ENCODE peak calls at places on chromosomes 4 and X, in six cellular contexts. One of them, this sample, is unnamed.

GRCh38 chr4:138275946-138276621 is 33.9 kb upstream of the SLC7A11 start:
- DNase-seq in Panc1: no peak
- DNase-seq in progenitor cell of endocrine pancreas: no peak
- DNase-seq in neural crest cell: no peak
- DNase-seq in AG09319: peak; percentile 79
- DNase-seq in lung: no peak
- DNase-seq in this sample: no peak

GRCh38 chr4:8235224-8235623 is 34.3 kb upstream of the HTRA3 start:
- DNase-seq in Panc1: no peak
- DNase-seq in progenitor cell of endocrine pancreas: no peak
- DNase-seq in neural crest cell: no peak
- DNase-seq in AG09319: no peak
- DNase-seq in lung: no peak
- DNase-seq in this sample: no peak

GRCh38 chrX:24862343-24862742 is 153.4 kb downstream of the ARX start:
- DNase-seq in Panc1: no peak
- DNase-seq in progenitor cell of endocrine pancreas: no peak
- DNase-seq in neural crest cell: no peak
- DNase-seq in AG09319: peak; percentile 11
- DNase-seq in lung: no peak
- DNase-seq in this sample: no peak

GRCh38 chr4:144663852-144664488 is 18.0 kb downstream of the HHIP start:
- DNase-seq in Panc1: no peak
- DNase-seq in progenitor cell of endocrine pancreas: no peak
- DNase-seq in neural crest cell: no peak
- DNase-seq in AG09319: no peak
- DNase-seq in lung: no peak
- DNase-seq in this sample: no peak

GRCh38 chr4:65482410-65482809 is 187.9 kb downstream of the EPHA5 start:
- DNase-seq in Panc1: no peak
- DNase-seq in progenitor cell of endocrine pancreas: no peak
- DNase-seq in neural crest cell: no peak
- DNase-seq in AG09319: no peak
- DNase-seq in lung: no peak
- DNase-seq in this sample: no peak

GRCh38 chrX:35380808-35381700 is 417.1 kb upstream of the MAGEB16 start:
- DNase-seq in Panc1: peak; percentile 13
- DNase-seq in progenitor cell of endocrine pancreas: no peak
- DNase-seq in neural crest cell: no peak
- DNase-seq in AG09319: no peak
- DNase-seq in lung: no peak
- DNase-seq in this sample: no peak

GRCh38 chr4:74095886-74096264 is 3.1 kb downstream of the CXCL2 start:
- DNase-seq in Panc1: no peak
- DNase-seq in progenitor cell of endocrine pancreas: no peak
- DNase-seq in neural crest cell: no peak
- DNase-seq in AG09319: no peak
- DNase-seq in lung: no peak
- DNase-seq in this sample: no peak

GRCh38 chr4:173074501-173074946 is 94.1 kb upstream of the GALNT7 start:
- DNase-seq in Panc1: peak; percentile 13
- DNase-seq in progenitor cell of endocrine pancreas: no peak
- DNase-seq in neural crest cell: no peak
- DNase-seq in AG09319: peak; percentile 5
- DNase-seq in lung: no peak
- DNase-seq in this sample: no peak

GRCh38 chrX:68822641-68823410 is 6.0 kb upstream of the EFNB1 start:
- DNase-seq in Panc1: no peak
- DNase-seq in progenitor cell of endocrine pancreas: no peak
- DNase-seq in neural crest cell: peak; percentile 38
- DNase-seq in AG09319: peak; percentile 20
- DNase-seq in lung: no peak
- DNase-seq in this sample: peak; percentile 29

GRCh38 chrX:135531813-135532212 is 11.4 kb downstream of the INTS6L start:
- DNase-seq in Panc1: no peak
- DNase-seq in progenitor cell of endocrine pancreas: no peak
- DNase-seq in neural crest cell: no peak
- DNase-seq in AG09319: no peak
- DNase-seq in lung: no peak
- DNase-seq in this sample: no peak

GRCh38 chr4:98092833-98093439 is 50.3 kb downstream of the STPG2 start:
- DNase-seq in Panc1: no peak
- DNase-seq in progenitor cell of endocrine pancreas: no peak
- DNase-seq in neural crest cell: no peak
- DNase-seq in AG09319: no peak
- DNase-seq in lung: no peak
- DNase-seq in this sample: no peak

GRCh38 chr4:170167678-170168077 is 77.9 kb upstream of the AADAT start:
- DNase-seq in Panc1: no peak
- DNase-seq in progenitor cell of endocrine pancreas: no peak
- DNase-seq in neural crest cell: no peak
- DNase-seq in AG09319: no peak
- DNase-seq in lung: no peak
- DNase-seq in this sample: no peak

GRCh38 chrX:132532955-132533354 is 44.1 kb upstream of the MBNL3 start:
- DNase-seq in Panc1: no peak
- DNase-seq in progenitor cell of endocrine pancreas: no peak
- DNase-seq in neural crest cell: no peak
- DNase-seq in AG09319: no peak
- DNase-seq in lung: no peak
- DNase-seq in this sample: no peak

GRCh38 chrX:31213941-31214340 is 142.1 kb upstream of the FTHL17 start:
- DNase-seq in Panc1: no peak
- DNase-seq in progenitor cell of endocrine pancreas: no peak
- DNase-seq in neural crest cell: no peak
- DNase-seq in AG09319: no peak
- DNase-seq in lung: no peak
- DNase-seq in this sample: peak; percentile 3

GRCh38 chrX:46328133-46328532 is 217.1 kb downstream of the ZNF674 start:
- DNase-seq in Panc1: no peak
- DNase-seq in progenitor cell of endocrine pancreas: no peak
- DNase-seq in neural crest cell: no peak
- DNase-seq in AG09319: no peak
- DNase-seq in lung: no peak
- DNase-seq in this sample: no peak

GRCh38 chr4:76341063-76341462 is 34.5 kb downstream of the STBD1 start:
- DNase-seq in Panc1: no peak
- DNase-seq in progenitor cell of endocrine pancreas: no peak
- DNase-seq in neural crest cell: no peak
- DNase-seq in AG09319: no peak
- DNase-seq in lung: no peak
- DNase-seq in this sample: no peak

GRCh38 chrX:41033299-41033698 is 51.9 kb upstream of the USP9X start:
- DNase-seq in Panc1: no peak
- DNase-seq in progenitor cell of endocrine pancreas: no peak
- DNase-seq in neural crest cell: no peak
- DNase-seq in AG09319: no peak
- DNase-seq in lung: no peak
- DNase-seq in this sample: no peak

GRCh38 chrX:76454456-76454927 is 27.0 kb downstream of the MAGEE1 start:
- DNase-seq in Panc1: peak; percentile 30
- DNase-seq in progenitor cell of endocrine pancreas: no peak
- DNase-seq in neural crest cell: no peak
- DNase-seq in AG09319: no peak
- DNase-seq in lung: no peak
- DNase-seq in this sample: peak; percentile 3

GRCh38 chrX:24285082-24285481 is 28.8 kb downstream of the SUPT20HL2 start:
- DNase-seq in Panc1: no peak
- DNase-seq in progenitor cell of endocrine pancreas: no peak
- DNase-seq in neural crest cell: no peak
- DNase-seq in AG09319: no peak
- DNase-seq in lung: no peak
- DNase-seq in this sample: no peak

GRCh38 chr4:39699676-39700409 is 1.9 kb downstream of the UBE2K start:
- DNase-seq in Panc1: no peak
- DNase-seq in progenitor cell of endocrine pancreas: no peak
- DNase-seq in neural crest cell: no peak
- DNase-seq in AG09319: no peak
- DNase-seq in lung: no peak
- DNase-seq in this sample: no peak

GRCh38 chr4:120842046-120842445 is 80.5 kb downstream of the PRDM5 start:
- DNase-seq in Panc1: no peak
- DNase-seq in progenitor cell of endocrine pancreas: no peak
- DNase-seq in neural crest cell: no peak
- DNase-seq in AG09319: no peak
- DNase-seq in lung: no peak
- DNase-seq in this sample: no peak

GRCh38 chr4:2910409-2910808 is 52.8 kb downstream of the NOP14 start:
- DNase-seq in Panc1: no peak
- DNase-seq in progenitor cell of endocrine pancreas: no peak
- DNase-seq in neural crest cell: no peak
- DNase-seq in AG09319: no peak
- DNase-seq in lung: no peak
- DNase-seq in this sample: no peak

GRCh38 chr4:102104278-102104677 is 241.0 kb downstream of the SLC39A8 start:
- DNase-seq in Panc1: no peak
- DNase-seq in progenitor cell of endocrine pancreas: no peak
- DNase-seq in neural crest cell: no peak
- DNase-seq in AG09319: no peak
- DNase-seq in lung: no peak
- DNase-seq in this sample: no peak

GRCh38 chrX:54473993-54474859 is 21.8 kb downstream of the FGD1 start:
- DNase-seq in Panc1: no peak
- DNase-seq in progenitor cell of endocrine pancreas: no peak
- DNase-seq in neural crest cell: no peak
- DNase-seq in AG09319: no peak
- DNase-seq in lung: no peak
- DNase-seq in this sample: no peak

GRCh38 chrX:70762285-70762684 is 146.2 kb downstream of the TEX11 start:
- DNase-seq in Panc1: no peak
- DNase-seq in progenitor cell of endocrine pancreas: no peak
- DNase-seq in neural crest cell: no peak
- DNase-seq in AG09319: no peak
- DNase-seq in lung: no peak
- DNase-seq in this sample: no peak
- TF ChIP-seq CTCF in Panc1: peak; percentile 35
- TF ChIP-seq CTCF in progenitor cell of endocrine pancreas: no peak
- TF ChIP-seq CTCF in neural crest cell: no peak
- TF ChIP-seq CTCF in AG09319: no peak
- TF ChIP-seq CTCF in lung: no peak
- TF ChIP-seq CTCF in this sample: no peak

GRCh38 chrX:153439977-153440376 is 5.9 kb downstream of the TREX2 start:
- DNase-seq in Panc1: no peak
- DNase-seq in progenitor cell of endocrine pancreas: no peak
- DNase-seq in neural crest cell: no peak
- DNase-seq in AG09319: no peak
- DNase-seq in lung: no peak
- DNase-seq in this sample: no peak

GRCh38 chrX:153441296-153441695 is 4.6 kb downstream of the TREX2 start:
- DNase-seq in Panc1: no peak
- DNase-seq in progenitor cell of endocrine pancreas: no peak
- DNase-seq in neural crest cell: no peak
- DNase-seq in AG09319: no peak
- DNase-seq in lung: no peak
- DNase-seq in this sample: no peak

GRCh38 chrX:153440556-153441135 is 5.2 kb downstream of the TREX2 start:
- DNase-seq in Panc1: no peak
- DNase-seq in progenitor cell of endocrine pancreas: no peak
- DNase-seq in neural crest cell: no peak
- DNase-seq in AG09319: no peak
- DNase-seq in lung: no peak
- DNase-seq in this sample: no peak

GRCh38 chrX:153435845-153436244 is 10.0 kb downstream of the TREX2 start:
- DNase-seq in Panc1: no peak
- DNase-seq in progenitor cell of endocrine pancreas: no peak
- DNase-seq in neural crest cell: no peak
- DNase-seq in AG09319: no peak
- DNase-seq in lung: no peak
- DNase-seq in this sample: no peak

DNA sequence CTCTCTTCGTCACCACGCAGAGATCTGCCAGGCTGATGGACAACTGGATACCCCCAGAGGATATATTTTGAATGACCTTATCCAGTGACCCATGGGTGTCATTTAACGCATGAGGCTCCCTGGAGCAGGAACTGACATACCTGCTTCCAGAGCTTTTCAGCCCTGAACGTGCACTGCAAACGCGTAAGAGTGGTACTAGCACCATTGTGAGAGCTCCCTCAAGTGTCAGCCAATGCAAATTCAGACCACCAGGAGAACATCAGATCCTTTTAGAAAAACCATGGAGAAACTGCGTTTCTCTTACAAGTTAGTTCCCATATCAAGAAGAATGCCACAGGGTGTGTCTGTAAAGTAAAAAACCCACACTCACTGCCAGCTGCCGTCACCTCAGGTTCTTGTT is 7.3 kb downstream of the TREX2 start:
- DNase-seq in Panc1: no peak
- DNase-seq in progenitor cell of endocrine pancreas: no peak
- DNase-seq in neural crest cell: no peak
- DNase-seq in AG09319: no peak
- DNase-seq in lung: no peak
- DNase-seq in this sample: no peak
- TF ChIP-seq CTCF in Panc1: peak; percentile 67
- TF ChIP-seq CTCF in progenitor cell of endocrine pancreas: peak; percentile 38
- TF ChIP-seq CTCF in neural crest cell: peak; percentile 39
- TF ChIP-seq CTCF in AG09319: peak; percentile 48
- TF ChIP-seq CTCF in lung: no peak
- TF ChIP-seq CTCF in this sample: no peak

DNA sequence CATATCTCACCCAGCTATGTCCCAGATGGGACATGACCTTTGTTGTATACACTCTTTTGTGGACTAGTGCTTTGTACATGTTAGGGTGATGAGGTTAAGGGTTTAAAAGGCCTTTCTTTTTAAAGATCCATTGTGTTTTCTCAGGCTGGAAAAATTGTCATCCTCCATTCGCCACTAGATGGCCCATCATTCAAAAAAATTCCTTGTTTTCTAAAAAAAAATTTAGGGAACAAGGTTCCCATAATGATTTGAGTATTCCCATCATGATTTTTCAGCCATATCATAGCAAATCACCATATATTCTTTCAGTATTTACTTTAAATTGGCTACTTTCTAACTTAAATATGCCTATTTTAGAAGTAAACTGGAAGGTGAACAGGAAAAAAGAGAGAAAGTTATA is 91.9 kb upstream of the TMEM164 start:
- DNase-seq in Panc1: peak; percentile 12
- DNase-seq in progenitor cell of endocrine pancreas: no peak
- DNase-seq in neural crest cell: no peak
- DNase-seq in AG09319: no peak
- DNase-seq in lung: no peak
- DNase-seq in this sample: no peak
- TF ChIP-seq CTCF in Panc1: peak; percentile 67
- TF ChIP-seq CTCF in progenitor cell of endocrine pancreas: peak; percentile 62
- TF ChIP-seq CTCF in neural crest cell: peak; percentile 73
- TF ChIP-seq CTCF in AG09319: peak; percentile 57
- TF ChIP-seq CTCF in lung: peak; percentile 3
- TF ChIP-seq CTCF in this sample: peak; percentile 65

GRCh38 chr4:1031956-1032795 is 20.8 kb downstream of the FGFRL1 start:
- DNase-seq in Panc1: no peak
- DNase-seq in progenitor cell of endocrine pancreas: no peak
- DNase-seq in neural crest cell: no peak
- DNase-seq in AG09319: no peak
- DNase-seq in lung: no peak
- DNase-seq in this sample: no peak
- TF ChIP-seq CTCF in Panc1: no peak
- TF ChIP-seq CTCF in progenitor cell of endocrine pancreas: no peak
- TF ChIP-seq CTCF in neural crest cell: no peak
- TF ChIP-seq CTCF in AG09319: no peak
- TF ChIP-seq CTCF in lung: no peak
- TF ChIP-seq CTCF in this sample: no peak